ENCODE peak calls at places on chromosome 6, in seven cellular contexts. N is IMR-90, I is H1, C is mesenchymal stem cell, Z is H9, Q is neuronal stem cell, E is trophoblast cell. H is an unnamed sample.

GRCh38 chr6:112343375-112343774 is 3.8 kb upstream of the RFPL4B start:
- DNase-seq in E (no peak), N (no peak), Q (no peak), C (no peak), I (no peak), Z (no peak), H (no peak)

GRCh38 chr6:16265351-16266341 is 27.3 kb downstream of the GMPR start:
- DNase-seq in C (no peak), I (no peak), Z (no peak), Q (no peak), E (no peak), N (no peak), H (no peak)

GRCh38 chr6:12369355-12369754 is 79.2 kb downstream of the EDN1 start:
- DNase-seq in Z (no peak), E (no peak), C (no peak), Q (no peak), N (no peak), I (no peak), H (no peak)

GRCh38 chr6:90131091-90131490 is 165.6 kb downstream of the BACH2 start:
- DNase-seq in I (no peak), E (no peak), N (peak; percentile 37), Z (no peak), Q (no peak), C (no peak), H (no peak)

GRCh38 chr6:130376921-130377320 is 11.1 kb downstream of the TMEM200A start:
- DNase-seq in E (no peak), N (no peak), C (peak; percentile 56), Z (no peak), I (no peak), Q (no peak), H (no peak)

GRCh38 chr6:145551164-145551563 is 184.2 kb downstream of the EPM2A start:
- DNase-seq in Q (no peak), E (peak; percentile 43), Z (no peak), C (no peak), N (peak; percentile 8), I (no peak), H (no peak)

GRCh38 chr6:1620504-1621327 is 11.0 kb downstream of the FOXC1 start:
- DNase-seq in C (no peak), I (no peak), Q (no peak), Z (no peak), N (no peak), E (no peak), H (no peak)

GRCh38 chr6:119428647-119429046 is 79.1 kb upstream of the MAN1A1 start:
- DNase-seq in I (no peak), E (no peak), C (peak; percentile 53), Q (no peak), N (no peak), Z (no peak), H (no peak)

GRCh38 chr6:25961619-25962367 is 809 bp upstream of the TRIM38 start:
- DNase-seq in E (no peak), N (no peak), I (no peak), C (no peak), Z (no peak), Q (no peak), H (peak; percentile 26)

GRCh38 chr6:36924131-36924530 is 30.4 kb upstream of the PI16 start:
- DNase-seq in I (no peak), E (no peak), C (peak; percentile 25), Z (no peak), Q (no peak), N (peak; percentile 46), H (no peak)

GRCh38 chr6:116313377-116313776 is 33.6 kb upstream of the TSPYL1 start:
- DNase-seq in E (no peak), Q (no peak), I (no peak), C (no peak), Z (no peak), N (peak; percentile 42), H (no peak)

GRCh38 chr6:26020983-26021349 is 58.4 kb downstream of the TRIM38 start:
- DNase-seq in I (peak; percentile 73), Q (peak; percentile 63), N (peak; percentile 74), Z (no peak), E (peak; percentile 78), C (peak; percentile 86), H (no peak)

GRCh38 chr6:129680633-129681032 is 29.3 kb downstream of the ARHGAP18 start:
- DNase-seq in Z (no peak), N (no peak), Q (no peak), I (no peak), C (no peak), E (peak; percentile 57), H (no peak)

GRCh38 chr6:148831064-148831463 is 84.2 kb downstream of the UST start:
- DNase-seq in C (no peak), Z (no peak), E (no peak), I (no peak), N (no peak), Q (no peak), H (no peak)

GRCh38 chr6:46901747-46902362 is 19.9 kb downstream of the ADGRF5 start:
- DNase-seq in Q (no peak), I (no peak), E (no peak), N (no peak), C (no peak), Z (no peak), H (no peak)
- H2AK5ac ChIP-seq in Q (no peak overlapping the region), I (no peak overlapping the region), E (no peak overlapping the region), N (no peak overlapping the region), C (no peak overlapping the region), Z (no peak overlapping the region), H (no peak overlapping the region)

GRCh38 chr6:168901076-168901475 is 352.6 kb downstream of the THBS2 start:
- DNase-seq in Q (no peak), N (no peak), E (peak; percentile 45), I (no peak), C (no peak), Z (no peak), H (no peak)
- H3K23ac ChIP-seq in Q (no peak overlapping the region), N (no peak overlapping the region), E (no peak overlapping the region), I (no peak overlapping the region), C (no peak overlapping the region), Z (no peak overlapping the region), H (no peak overlapping the region)

DNA sequence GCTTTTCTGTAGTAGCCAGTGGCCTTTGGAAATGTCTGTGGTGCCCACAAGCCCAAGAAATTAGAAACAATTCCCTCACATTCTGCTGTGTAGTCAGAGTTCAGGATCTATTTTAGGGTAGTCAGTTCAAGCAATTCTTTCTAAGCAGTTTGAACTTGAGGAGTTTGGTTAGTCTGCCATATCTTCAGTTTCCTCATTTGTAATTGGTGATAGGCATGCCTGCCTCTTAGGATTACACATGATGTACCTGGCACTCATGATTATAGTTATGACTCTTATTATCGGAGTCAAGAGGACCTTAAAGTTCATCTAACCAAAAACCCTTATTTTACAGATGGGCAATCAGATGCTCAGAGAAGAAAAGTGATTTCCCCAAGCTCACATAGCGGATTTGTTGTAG is 21.2 kb upstream of the MEP1A start:
- DNase-seq in C (no peak), I (no peak), E (no peak), N (no peak), Z (no peak), Q (no peak), H (no peak)
- H3K18ac ChIP-seq in C (no peak overlapping the region), I (no peak overlapping the region), E (no peak overlapping the region), N (no peak overlapping the region), Z (no peak overlapping the region), Q (no peak overlapping the region), H (no peak overlapping the region)

DNA sequence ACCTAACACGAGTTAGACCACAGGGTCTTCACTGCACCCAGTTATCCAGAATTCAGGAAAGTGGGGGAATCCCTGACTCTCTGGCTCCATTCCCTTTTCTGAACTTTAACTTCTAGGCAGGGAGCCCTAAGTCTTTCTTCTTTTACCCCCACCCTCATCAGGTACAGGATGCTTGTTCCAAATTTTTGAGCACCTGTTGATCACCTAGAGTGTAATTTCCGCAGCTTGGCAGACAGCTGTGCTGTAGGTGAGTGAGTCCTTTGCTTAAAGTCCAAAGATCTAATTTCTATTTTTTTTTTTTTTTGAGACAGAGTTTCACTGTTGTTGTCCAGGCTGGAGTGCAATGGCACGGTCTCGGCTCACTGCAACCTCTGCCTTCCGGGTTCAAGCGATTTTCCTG is 89.5 kb upstream of the AKIRIN2 start:
- DNase-seq in I (no peak), E (no peak), N (no peak), C (no peak), Q (no peak), Z (no peak), H (no peak)
- H2AK5ac ChIP-seq in I (no peak overlapping the region), E (no peak overlapping the region), N (peak overlapping the region; percentile 51), C (no peak overlapping the region), Q (no peak overlapping the region), Z (no peak overlapping the region), H (no peak overlapping the region)

GRCh38 chr6:78259935-78260334 is 607.1 kb downstream of the MEI4 start:
- DNase-seq in E (no peak), C (no peak), Q (no peak), I (no peak), N (no peak), Z (no peak), H (no peak)
- H3K23ac ChIP-seq in E (no peak overlapping the region), C (no peak overlapping the region), Q (no peak overlapping the region), I (no peak overlapping the region), N (no peak overlapping the region), Z (no peak overlapping the region), H (no peak overlapping the region)

H was measured in mesendoderm.